ENCODE peak calls at places on chromosomes 5 and 9, in ten cellular contexts. H is M059J, U is HL-60, C is NT2/D1, I is dorsolateral prefrontal cortex, M is T follicular helper cell, T is left ventricle myocardium inferior, D is fibroblast of the conjunctiva, N is astrocyte, E is dermis microvascular lymphatic vessel endothelial cell. K is an unnamed sample.

GRCh38 chr5:131564229-131564652 is 70.8 kb downstream of the RAPGEF6 start:
- DNase-seq in I (no peak), H (no peak), T (no peak), E (no peak), M (no peak), U (no peak), C (no peak), D (no peak), N (no peak), K (no peak)

GRCh38 chr5:83085106-83085505 is 7.8 kb downstream of the XRCC4 start:
- DNase-seq in C (no peak), T (no peak), H (no peak), E (no peak), N (no peak), M (no peak), I (no peak), D (no peak), U (no peak), K (no peak)

GRCh38 chr5:115497200-115497599 is 47.4 kb downstream of the FEM1C start:
- DNase-seq in C (no peak), E (no peak), N (no peak), D (no peak), H (no peak), U (no peak), M (no peak), I (peak), T (no peak), K (no peak)

GRCh38 chr9:94805585-94805984 is 79.1 kb downstream of the AOPEP start:
- DNase-seq in C (no peak), U (peak), N (peak), I (no peak), M (no peak), T (no peak), H (peak), E (peak), D (peak), K (no peak)

GRCh38 chr5:33379757-33380156 is 61.0 kb upstream of the TARS1 start:
- DNase-seq in M (no peak), H (peak), C (peak), T (no peak), U (peak), E (peak), I (no peak), N (no peak), D (peak), K (no peak)

GRCh38 chr9:97109194-97109811 is 70.4 kb upstream of the CTSV start:
- DNase-seq in H (peak), N (peak), C (peak), U (peak), D (peak), M (no peak), T (no peak), I (no peak), E (peak), K (no peak)

GRCh38 chr5:126600631-126601511 is at the start of gene PHAX:
- DNase-seq in E (peak), U (peak), N (peak), C (peak), M (peak), I (peak), D (peak), H (peak), T (peak), K (peak)

GRCh38 chr9:132794730-132795380 is 83.2 kb downstream of the AK8 start:
- DNase-seq in C (no peak), M (no peak), T (no peak), H (no peak), U (no peak), E (no peak), D (no peak), N (no peak), I (no peak), K (no peak)

GRCh38 chr9:94743035-94743954 is 16.8 kb downstream of the AOPEP start:
- DNase-seq in I (no peak), D (no peak), T (no peak), M (no peak), E (peak), U (no peak), H (peak), N (peak), C (no peak), K (no peak)

GRCh38 chr9:96064838-96065481 is 189.5 kb downstream of the ERCC6L2 start:
- DNase-seq in U (no peak), C (no peak), T (no peak), E (peak), I (no peak), N (no peak), H (no peak), M (no peak), D (no peak), K (no peak)

GRCh38 chr5:178284095-178284675 is 51.6 kb upstream of the PHYKPL start:
- DNase-seq in H (no peak), N (no peak), C (peak), T (no peak), D (no peak), M (no peak), I (no peak), E (peak), U (peak), K (no peak)

GRCh38 chr9:98332405-98332831 is 77.0 kb upstream of the TBC1D2 start:
- DNase-seq in C (no peak), T (no peak), N (no peak), I (no peak), H (no peak), E (peak), D (no peak), U (no peak), M (no peak), K (no peak)

GRCh38 chr5:80884086-80884813 is 75.9 kb upstream of the RASGRF2 start:
- DNase-seq in U (no peak), C (no peak), M (no peak), T (no peak), D (no peak), H (no peak), I (no peak), E (no peak), N (no peak), K (no peak)

GRCh38 chr9:137162505-137163100 is 7.2 kb downstream of the LRRC26 start:
- DNase-seq in U (peak), I (no peak), N (no peak), H (no peak), D (no peak), T (no peak), M (no peak), E (no peak), C (no peak), K (no peak)

GRCh38 chr5:83513491-83513890 is 41.9 kb downstream of the VCAN start:
- DNase-seq in I (no peak), H (no peak), N (peak), M (no peak), C (no peak), U (no peak), E (no peak), T (no peak), D (no peak), K (no peak)

GRCh38 chr5:164073013-164073535 is 567.7 kb downstream of the MAT2B start:
- DNase-seq in C (no peak), N (no peak), E (no peak), I (no peak), D (no peak), U (no peak), M (no peak), H (no peak), T (no peak), K (no peak)

GRCh38 chr9:126692041-126692758 is 78.5 kb downstream of the LMX1B start:
- DNase-seq in I (no peak), D (no peak), M (no peak), N (no peak), H (no peak), T (no peak), U (no peak), E (no peak), C (no peak), K (no peak)